ENCODE peak calls at places on chromosome 12, in nine cellular contexts. K, E, Y, C, Z, X, H, S and D are unnamed samples.

GRCh38 chr12:53709671-53710070 is 17.6 kb downstream of the CALCOCO1 start:
- DNase-seq in K (no peak), E (peak), Y (no peak), C (no peak), Z (no peak), X (no peak), H (no peak), S (no peak), D (no peak)

GRCh38 chr12:24109381-24110039 is 160.0 kb upstream of the SOX5 start:
- DNase-seq in K (peak), E (peak), Y (no peak), C (peak), Z (peak), X (peak), H (peak), S (peak), D (peak)

GRCh38 chr12:104656383-104656782 is 199.6 kb downstream of the CHST11 start:
- DNase-seq in K (peak), E (no peak), Y (no peak), C (no peak), Z (no peak), X (no peak), H (no peak), S (no peak), D (no peak)

GRCh38 chr12:116456683-116457082 is 102.5 kb upstream of the MAP1LC3B2 start:
- DNase-seq in K (no peak), E (peak), Y (no peak), C (no peak), Z (no peak), X (peak), H (no peak), S (no peak), D (no peak)

GRCh38 chr12:2450553-2450952 is 344.2 kb upstream of the FKBP4 start:
- DNase-seq in K (no peak), E (no peak), Y (no peak), C (no peak), Z (no peak), X (no peak), H (no peak), S (no peak), D (no peak)

GRCh38 chr12:81128930-81129554 is 51.2 kb downstream of the ACSS3 start:
- DNase-seq in K (peak), E (peak), Y (peak), C (peak), Z (peak), X (peak), H (peak), S (peak), D (peak)

GRCh38 chr12:115980339-115980738 is 297.2 kb downstream of the MED13L start:
- DNase-seq in K (no peak), E (no peak), Y (no peak), C (no peak), Z (no peak), X (no peak), H (no peak), S (no peak), D (no peak)

GRCh38 chr12:79400481-79400880 is 290.3 kb downstream of the PAWR start:
- DNase-seq in K (no peak), E (no peak), Y (no peak), C (no peak), Z (no peak), X (no peak), H (no peak), S (no peak), D (no peak)

GRCh38 chr12:93798279-93798678 is 121.1 kb downstream of the CRADD start:
- DNase-seq in K (no peak), E (no peak), Y (no peak), C (no peak), Z (no peak), X (no peak), H (no peak), S (no peak), D (no peak)

GRCh38 chr12:19574606-19575005 is 135.3 kb downstream of the AEBP2 start:
- DNase-seq in K (no peak), E (no peak), Y (no peak), C (no peak), Z (no peak), X (no peak), H (peak), S (peak), D (peak)

DNA sequence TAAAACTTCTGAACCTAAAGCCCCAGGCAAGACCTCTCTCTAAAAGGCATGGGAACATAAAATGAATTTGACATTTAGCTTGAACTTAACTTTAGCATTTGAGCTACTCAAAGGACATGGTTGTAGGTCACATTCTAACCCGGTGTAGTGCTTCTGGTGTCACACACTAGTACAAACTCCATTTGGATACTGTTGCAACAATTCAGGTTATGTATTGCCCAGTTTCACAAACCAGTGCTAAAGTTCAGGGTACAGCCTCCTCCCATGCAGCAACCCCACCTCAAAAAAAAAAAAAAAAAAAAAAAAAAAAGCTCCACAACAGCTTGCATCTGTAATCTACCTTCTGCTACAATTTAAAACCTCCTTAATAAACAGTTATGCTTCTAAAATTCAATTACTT is 7.8 kb downstream of the PPTC7 start:
- DNase-seq in K (no peak), E (no peak), Y (no peak), C (no peak), Z (peak), X (no peak), H (no peak), S (no peak), D (no peak)
- TF ChIP-seq EZH2phosphoT487 in K (no peak), E (no peak), Y (no peak), C (no peak), Z (no peak), X (no peak), H (no peak), S (no peak), D (no peak)

DNA sequence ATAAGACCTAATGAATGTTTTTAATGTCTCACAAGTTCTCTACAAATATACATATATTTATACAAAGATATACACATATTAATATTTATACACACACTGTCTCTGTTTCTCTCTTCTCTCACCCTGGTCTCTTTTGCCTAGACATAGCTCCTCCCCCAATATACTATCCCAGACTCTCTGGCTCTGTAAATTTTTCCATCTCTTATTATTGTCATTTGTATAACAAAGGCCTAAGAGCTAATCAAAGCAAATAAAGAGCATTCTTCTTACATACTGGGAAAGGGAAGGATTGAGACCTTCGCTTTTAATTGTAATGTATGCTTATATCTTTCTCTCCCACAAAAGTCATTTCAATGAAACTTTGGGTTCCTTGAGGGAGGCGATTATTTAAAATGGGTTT is 318.1 kb downstream of the ADAMTS20 start:
- DNase-seq in K (no peak), E (no peak), Y (no peak), C (no peak), Z (no peak), X (no peak), H (no peak), S (no peak), D (no peak)
- H3K27ac ChIP-seq in K (no peak), E (no peak), Y (no peak), C (no peak), Z (no peak), X (no peak), H (no peak), S (no peak), D (no peak)

GRCh38 chr12:52528641-52529143 is 8.5 kb upstream of the KRT5 start:
- DNase-seq in K (no peak), E (no peak), Y (no peak), C (no peak), Z (no peak), X (no peak), H (no peak), S (no peak), D (no peak)
- TF ChIP-seq EZH2phosphoT487 in K (no peak), E (no peak), Y (no peak), C (no peak), Z (no peak), X (no peak), H (no peak), S (no peak), D (no peak)

GRCh38 chr12:16100206-16100605 is 177.3 kb downstream of the SLC15A5 start:
- DNase-seq in K (no peak), E (no peak), Y (no peak), C (no peak), Z (no peak), X (no peak), H (no peak), S (no peak), D (no peak)
- H3K27ac ChIP-seq in K (no peak), E (no peak), Y (no peak), C (no peak), Z (no peak), X (no peak), H (no peak), S (no peak), D (no peak)

DNA sequence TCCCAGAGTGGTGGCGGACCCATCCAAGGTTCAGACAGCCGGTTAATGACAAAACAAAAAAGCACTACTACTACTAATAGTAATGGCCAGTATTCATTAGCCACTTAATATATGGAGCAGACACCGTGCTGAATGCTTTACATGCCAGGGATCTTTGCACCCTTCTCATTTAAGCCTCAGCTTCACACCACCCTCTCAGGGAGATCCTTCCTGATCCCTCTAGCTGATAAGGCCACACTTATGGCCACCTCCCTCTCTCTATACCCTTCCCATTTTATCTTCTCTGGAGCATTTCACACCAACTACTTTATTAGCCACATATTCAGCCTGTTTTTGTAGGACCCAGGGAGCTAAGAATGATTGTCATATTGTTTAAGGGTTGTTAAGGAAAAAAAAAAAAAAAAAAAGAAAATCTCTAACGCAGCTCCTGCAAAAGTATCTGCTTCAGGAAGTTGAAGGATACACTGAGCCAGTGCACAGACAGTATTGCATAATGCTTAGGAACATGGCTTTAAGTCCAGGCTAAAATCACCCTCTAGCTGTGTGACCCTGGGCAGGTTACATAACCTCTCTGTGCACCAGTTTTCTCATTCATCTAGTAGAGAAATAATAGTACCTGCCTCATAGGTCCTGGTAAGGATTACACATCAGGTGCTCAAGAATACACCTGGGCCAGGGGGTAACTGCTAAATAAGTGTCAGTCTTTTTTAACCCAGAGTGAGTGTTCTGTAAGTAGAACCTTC is 29.4 kb downstream of the NUAK1 start:
- DNase-seq in K (no peak), E (no peak), Y (no peak), C (no peak), Z (no peak), X (no peak), H (no peak), S (no peak), D (no peak)
- TF ChIP-seq EZH2phosphoT487 in K (no peak), E (no peak), Y (no peak), C (no peak), Z (no peak), X (no peak), H (no peak), S (no peak), D (no peak)

GRCh38 chr12:108515916-108516315 is 839 bp downstream of the FICD start:
- DNase-seq in K (no peak), E (peak), Y (no peak), C (peak), Z (no peak), X (peak), H (no peak), S (no peak), D (peak)
- H3K27ac ChIP-seq in K (no peak), E (no peak), Y (no peak), C (peak), Z (no peak), X (no peak), H (no peak), S (no peak), D (no peak)

GRCh38 chr12:51898506-51898905 is 8.8 kb upstream of the ACVRL1 start:
- DNase-seq in K (no peak), E (no peak), Y (no peak), C (no peak), Z (no peak), X (no peak), H (no peak), S (no peak), D (no peak)

GRCh38 chr12:51900323-51900889 is 6.9 kb upstream of the ACVRL1 start:
- DNase-seq in K (no peak), E (no peak), Y (no peak), C (no peak), Z (no peak), X (no peak), H (no peak), S (no peak), D (no peak)

GRCh38 chr12:51897181-51897580 is 9.3 kb downstream of the ANKRD33 start:
- DNase-seq in K (no peak), E (peak), Y (no peak), C (no peak), Z (no peak), X (no peak), H (peak), S (no peak), D (no peak)

GRCh38 chr12:51901121-51901812 is 6.0 kb upstream of the ACVRL1 start:
- DNase-seq in K (no peak), E (no peak), Y (no peak), C (no peak), Z (peak), X (no peak), H (peak), S (no peak), D (no peak)

GRCh38 chr12:51898937-51899336 is 8.4 kb upstream of the ACVRL1 start:
- DNase-seq in K (no peak), E (peak), Y (no peak), C (no peak), Z (peak), X (peak), H (no peak), S (no peak), D (no peak)
- TF ChIP-seq EZH2phosphoT487 in K (no peak), E (no peak), Y (no peak), C (no peak), Z (no peak), X (no peak), H (no peak), S (no peak), D (no peak)

GRCh38 chr12:21637985-21638891 is 19.4 kb downstream of the LDHB start:
- DNase-seq in K (no peak), E (peak), Y (no peak), C (no peak), Z (no peak), X (no peak), H (no peak), S (no peak), D (no peak)
- H3K27ac ChIP-seq in K (no peak), E (peak), Y (no peak), C (no peak), Z (peak), X (no peak), H (no peak), S (peak), D (no peak)

DNA sequence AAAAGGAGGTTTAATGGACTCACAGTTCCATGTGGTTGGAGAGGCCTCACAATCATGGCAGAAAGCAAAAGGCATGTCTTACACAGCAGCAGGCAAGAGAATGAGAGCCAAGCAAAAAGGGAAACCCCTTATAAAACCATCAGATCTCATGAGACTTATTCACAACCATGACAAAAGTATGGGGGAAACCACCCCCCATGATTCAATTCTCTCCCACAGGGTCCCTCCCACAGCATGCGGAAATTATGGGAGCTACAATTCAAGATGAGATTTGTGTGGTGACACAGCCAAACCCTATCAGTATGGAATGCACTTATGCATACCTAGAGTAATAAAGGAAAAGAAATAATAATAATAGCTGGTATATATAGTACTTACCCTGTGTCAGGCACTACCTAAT is 4.5 kb upstream of the GLIPR1 start:
- DNase-seq in K (no peak), E (no peak), Y (no peak), C (no peak), Z (no peak), X (no peak), H (no peak), S (no peak), D (no peak)
- TF ChIP-seq EZH2phosphoT487 in K (no peak), E (no peak), Y (no peak), C (no peak), Z (no peak), X (no peak), H (no peak), S (no peak), D (no peak)